ENCODE peak calls at places on chromosomes 4 and X, in four cellular contexts. One of them, this sample, is unnamed.

GRCh38 chr4:140246216-140246615 is 92.2 kb upstream of the MAML3 start:
- DNase-seq in neural crest cell: no peak
- DNase-seq in memory B cell: no peak
- DNase-seq in iris pigment epithelial cell: no peak
- DNase-seq in this sample: no peak

GRCh38 chr4:100516225-100516624 is 1.6 kb downstream of the EMCN start:
- DNase-seq in neural crest cell: no peak
- DNase-seq in memory B cell: no peak
- DNase-seq in iris pigment epithelial cell: no peak
- DNase-seq in this sample: no peak

GRCh38 chr4:8844976-8845690 is 26.5 kb downstream of the HMX1 start:
- DNase-seq in neural crest cell: no peak
- DNase-seq in memory B cell: no peak
- DNase-seq in iris pigment epithelial cell: no peak
- DNase-seq in this sample: no peak

GRCh38 chr4:146545102-146545501 is 23.4 kb upstream of the SLC10A7 start:
- DNase-seq in neural crest cell: no peak
- DNase-seq in memory B cell: no peak
- DNase-seq in iris pigment epithelial cell: peak; percentile 52
- DNase-seq in this sample: peak; percentile 54

GRCh38 chr4:112860731-112861377 is 188.6 kb upstream of the ANK2 start:
- DNase-seq in neural crest cell: no peak
- DNase-seq in memory B cell: no peak
- DNase-seq in iris pigment epithelial cell: no peak
- DNase-seq in this sample: no peak

GRCh38 chr4:162485486-162485885 is 321.7 kb upstream of the FSTL5 start:
- DNase-seq in neural crest cell: no peak
- DNase-seq in memory B cell: no peak
- DNase-seq in iris pigment epithelial cell: peak; percentile 26
- DNase-seq in this sample: no peak

GRCh38 chr4:27628609-27629008 is 768.0 kb downstream of the STIM2 start:
- DNase-seq in neural crest cell: no peak
- DNase-seq in memory B cell: no peak
- DNase-seq in iris pigment epithelial cell: no peak
- DNase-seq in this sample: no peak

GRCh38 chr4:53551963-53552362 is 39.3 kb downstream of the LNX1 start:
- DNase-seq in neural crest cell: no peak
- DNase-seq in memory B cell: no peak
- DNase-seq in iris pigment epithelial cell: no peak
- DNase-seq in this sample: no peak

GRCh38 chrX:40406330-40406859 is 174.4 kb upstream of the ATP6AP2 start:
- DNase-seq in neural crest cell: no peak
- DNase-seq in memory B cell: peak; percentile 1
- DNase-seq in iris pigment epithelial cell: no peak
- DNase-seq in this sample: no peak

GRCh38 chr4:156959298-156959702 is 12.3 kb downstream of the PDGFC start:
- DNase-seq in neural crest cell: no peak
- DNase-seq in memory B cell: no peak
- DNase-seq in iris pigment epithelial cell: peak; percentile 86
- DNase-seq in this sample: no peak

GRCh38 chr4:151205722-151206121 is 71.2 kb upstream of the PRSS48 start:
- DNase-seq in neural crest cell: no peak
- DNase-seq in memory B cell: no peak
- DNase-seq in iris pigment epithelial cell: no peak
- DNase-seq in this sample: no peak

GRCh38 chr4:40245794-40246546 is 49.1 kb downstream of the RHOH start:
- DNase-seq in neural crest cell: no peak
- DNase-seq in memory B cell: no peak
- DNase-seq in iris pigment epithelial cell: no peak
- DNase-seq in this sample: no peak

GRCh38 chr4:120692964-120693363 is 229.6 kb downstream of the PRDM5 start:
- DNase-seq in neural crest cell: no peak
- DNase-seq in memory B cell: no peak
- DNase-seq in iris pigment epithelial cell: peak; percentile 96
- DNase-seq in this sample: no peak

GRCh38 chr4:88158038-88158359 is 440 bp downstream of the ABCG2 start:
- DNase-seq in neural crest cell: no peak
- DNase-seq in memory B cell: no peak
- DNase-seq in iris pigment epithelial cell: no peak
- DNase-seq in this sample: no peak

GRCh38 chr4:4182835-4183568 is 43.7 kb downstream of the OTOP1 start:
- DNase-seq in neural crest cell: peak; percentile 57
- DNase-seq in memory B cell: no peak
- DNase-seq in iris pigment epithelial cell: peak; percentile 15
- DNase-seq in this sample: peak; percentile 48

GRCh38 chr4:123345132-123345923 is 51.3 kb upstream of the SPRY1 start:
- DNase-seq in neural crest cell: no peak
- DNase-seq in memory B cell: no peak
- DNase-seq in iris pigment epithelial cell: no peak
- DNase-seq in this sample: peak; percentile 6

GRCh38 chr4:155403886-155404285 is 27.1 kb upstream of the MAP9 start:
- DNase-seq in neural crest cell: no peak
- DNase-seq in memory B cell: no peak
- DNase-seq in iris pigment epithelial cell: peak; percentile 66
- DNase-seq in this sample: peak; percentile 64

GRCh38 chr4:16641971-16642370 is 256.5 kb downstream of the LDB2 start:
- DNase-seq in neural crest cell: no peak
- DNase-seq in memory B cell: no peak
- DNase-seq in iris pigment epithelial cell: peak; percentile 43
- DNase-seq in this sample: no peak

This sample was measured in MM.1S.